ENCODE peak calls at places on chromosomes 12 and 14, in five cellular contexts. One of them, this sample, is unnamed.

GRCh38 chr12:6442799-6443198 is 2.0 kb upstream of the CD27 start:
- DNase-seq in trophoblast cell: no peak
- DNase-seq in H9: no peak
- DNase-seq in mesenchymal stem cell: no peak
- DNase-seq in H1: no peak
- DNase-seq in this sample: no peak

GRCh38 chr12:130194154-130194553 is 31.9 kb downstream of the FZD10 start:
- DNase-seq in trophoblast cell: no peak
- DNase-seq in H9: no peak
- DNase-seq in mesenchymal stem cell: no peak
- DNase-seq in H1: no peak
- DNase-seq in this sample: no peak

GRCh38 chr12:116708826-116709756 is 28.8 kb downstream of the SPRING1 start:
- DNase-seq in trophoblast cell: peak
- DNase-seq in H9: peak
- DNase-seq in mesenchymal stem cell: peak
- DNase-seq in H1: no peak
- DNase-seq in this sample: peak

GRCh38 chr14:24053548-24054323 is 1.9 kb downstream of the CARMIL3 start:
- DNase-seq in trophoblast cell: no peak
- DNase-seq in H9: no peak
- DNase-seq in mesenchymal stem cell: no peak
- DNase-seq in H1: no peak
- DNase-seq in this sample: no peak

GRCh38 chr14:91883770-91884169 is 16.4 kb upstream of the TC2N start:
- DNase-seq in trophoblast cell: no peak
- DNase-seq in H9: no peak
- DNase-seq in mesenchymal stem cell: no peak
- DNase-seq in H1: no peak
- DNase-seq in this sample: no peak

GRCh38 chr14:105891631-105892452 is 365.5 kb downstream of the TMEM121 start:
- DNase-seq in trophoblast cell: no peak
- DNase-seq in H9: no peak
- DNase-seq in mesenchymal stem cell: no peak
- DNase-seq in H1: no peak
- DNase-seq in this sample: no peak

GRCh38 chr12:25557830-25558436 is 4.8 kb upstream of the LMNTD1 start:
- DNase-seq in trophoblast cell: peak
- DNase-seq in H9: no peak
- DNase-seq in mesenchymal stem cell: peak
- DNase-seq in H1: no peak
- DNase-seq in this sample: peak

GRCh38 chr14:96102071-96102856 is 63.1 kb downstream of the C14orf132 start:
- DNase-seq in trophoblast cell: peak
- DNase-seq in H9: no peak
- DNase-seq in mesenchymal stem cell: no peak
- DNase-seq in H1: no peak
- DNase-seq in this sample: no peak

GRCh38 chr12:107504503-107504885 is 181.1 kb upstream of the PWP1 start:
- DNase-seq in trophoblast cell: no peak
- DNase-seq in H9: no peak
- DNase-seq in mesenchymal stem cell: no peak
- DNase-seq in H1: no peak
- DNase-seq in this sample: no peak

GRCh38 chr14:103581954-103582703 is 19.4 kb downstream of the COA8 start:
- DNase-seq in trophoblast cell: peak
- DNase-seq in H9: peak
- DNase-seq in mesenchymal stem cell: no peak
- DNase-seq in H1: no peak
- DNase-seq in this sample: no peak

GRCh38 chr12:94082690-94083089 is 65.7 kb upstream of the PLXNC1 start:
- DNase-seq in trophoblast cell: no peak
- DNase-seq in H9: no peak
- DNase-seq in mesenchymal stem cell: no peak
- DNase-seq in H1: no peak
- DNase-seq in this sample: no peak

GRCh38 chr12:66861157-66861750 is 182.4 kb upstream of the GRIP1 start:
- DNase-seq in trophoblast cell: peak
- DNase-seq in H9: peak
- DNase-seq in mesenchymal stem cell: peak
- DNase-seq in H1: peak
- DNase-seq in this sample: peak

GRCh38 chr12:54569072-54569471 is 19.4 kb downstream of the PPP1R1A start:
- DNase-seq in trophoblast cell: no peak
- DNase-seq in H9: no peak
- DNase-seq in mesenchymal stem cell: no peak
- DNase-seq in H1: no peak
- DNase-seq in this sample: no peak

GRCh38 chr12:120692524-120693033 is 5.6 kb downstream of the MLEC start:
- DNase-seq in trophoblast cell: peak
- DNase-seq in H9: no peak
- DNase-seq in mesenchymal stem cell: peak
- DNase-seq in H1: no peak
- DNase-seq in this sample: no peak

GRCh38 chr12:29516431-29516875 is 19.0 kb upstream of the OVCH1 start:
- DNase-seq in trophoblast cell: no peak
- DNase-seq in H9: no peak
- DNase-seq in mesenchymal stem cell: peak
- DNase-seq in H1: no peak
- DNase-seq in this sample: no peak

DNA sequence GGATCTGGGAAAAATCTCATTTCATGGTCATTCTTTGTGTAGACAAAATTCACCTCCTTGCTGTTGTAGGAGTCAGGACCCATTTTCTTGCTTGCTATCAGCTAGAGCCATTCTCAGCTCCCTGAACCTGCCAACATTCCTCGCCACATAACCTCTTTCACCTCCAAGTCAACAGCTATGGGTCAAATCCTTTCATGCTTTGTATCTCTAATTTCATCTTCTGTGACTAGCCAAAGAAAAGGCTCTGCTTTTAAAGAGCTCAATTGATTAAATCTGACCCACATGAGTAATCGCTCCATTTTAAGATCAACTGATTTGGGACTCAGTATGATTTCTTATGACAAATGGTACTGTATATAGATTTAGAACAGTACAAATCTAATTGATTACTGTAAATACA is 89.2 kb upstream of the FOXG1 start:
- DNase-seq in trophoblast cell: peak
- DNase-seq in H9: no peak
- DNase-seq in mesenchymal stem cell: no peak
- DNase-seq in H1: no peak
- DNase-seq in this sample: no peak
- H2AFZ ChIP-seq in trophoblast cell: no peak
- H2AFZ ChIP-seq in H9: no peak
- H2AFZ ChIP-seq in mesenchymal stem cell: no peak
- H2AFZ ChIP-seq in H1: peak
- H2AFZ ChIP-seq in this sample: no peak

GRCh38 chr12:55698241-55698955 is 9.3 kb downstream of the ITGA7 start:
- DNase-seq in trophoblast cell: no peak
- DNase-seq in H9: no peak
- DNase-seq in mesenchymal stem cell: no peak
- DNase-seq in H1: no peak
- DNase-seq in this sample: no peak
- H2BK12ac ChIP-seq in trophoblast cell: no peak
- H2BK12ac ChIP-seq in H9: no peak
- H2BK12ac ChIP-seq in mesenchymal stem cell: no peak
- H2BK12ac ChIP-seq in H1: no peak
- H2BK12ac ChIP-seq in this sample: no peak

DNA sequence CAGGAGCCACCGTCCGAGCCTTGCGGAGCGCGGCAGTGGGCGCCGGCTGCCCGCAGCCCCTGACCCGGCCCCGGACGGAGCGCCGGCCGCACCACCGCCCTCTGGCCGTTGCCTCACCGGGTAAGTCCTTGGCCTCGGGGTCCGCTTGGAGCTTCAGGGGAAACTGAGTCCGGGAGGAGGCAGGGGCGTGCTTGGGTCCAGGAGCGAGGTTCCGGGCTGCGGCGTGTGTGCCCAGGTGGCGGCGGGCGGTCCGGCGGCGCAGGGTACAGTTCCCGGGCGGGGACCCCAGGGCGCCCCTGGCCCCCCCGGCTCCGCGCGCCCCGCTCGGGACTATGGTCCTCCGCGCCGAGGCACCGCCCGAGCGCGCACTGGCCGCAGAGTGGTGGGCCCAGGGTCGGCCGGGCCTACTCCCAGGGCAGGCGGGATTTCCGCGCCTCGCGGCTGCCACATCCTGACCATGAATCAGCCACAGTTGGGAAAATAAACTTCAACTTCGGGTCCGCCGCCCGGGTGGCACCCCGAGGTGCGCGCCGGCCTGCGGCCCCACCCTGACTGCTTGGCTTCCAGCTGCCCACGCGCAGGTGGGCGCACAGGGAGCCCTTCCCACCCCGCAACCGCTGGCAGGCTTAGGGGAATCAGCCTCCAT is 325 bp downstream of the INF2 start:
- DNase-seq in trophoblast cell: peak
- DNase-seq in H9: no peak
- DNase-seq in mesenchymal stem cell: peak
- DNase-seq in H1: no peak
- DNase-seq in this sample: no peak
- H2AK5ac ChIP-seq in trophoblast cell: peak
- H2AK5ac ChIP-seq in H9: no peak
- H2AK5ac ChIP-seq in mesenchymal stem cell: peak
- H2AK5ac ChIP-seq in H1: no peak
- H2AK5ac ChIP-seq in this sample: peak

DNA sequence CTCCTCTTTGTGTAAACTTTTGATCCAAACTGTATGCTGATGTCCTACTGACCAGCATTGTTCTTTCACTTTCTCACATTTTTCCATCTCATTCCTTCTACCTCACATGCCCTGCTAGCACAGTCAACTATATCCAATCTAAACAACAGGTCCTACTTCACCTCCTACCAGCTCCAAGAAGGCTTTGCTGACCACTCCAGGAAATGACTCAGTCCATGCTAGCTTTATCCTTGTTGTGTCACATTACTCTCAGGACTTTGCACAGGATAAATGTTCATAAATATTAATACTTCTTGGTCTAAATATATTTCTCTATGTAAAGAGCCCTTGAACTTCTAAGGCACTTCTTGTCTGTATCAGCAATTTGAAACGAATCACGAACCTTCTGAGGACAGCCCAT is 64.9 kb upstream of the PCED1B start:
- DNase-seq in trophoblast cell: no peak
- DNase-seq in H9: no peak
- DNase-seq in mesenchymal stem cell: peak
- DNase-seq in H1: no peak
- DNase-seq in this sample: no peak
- H2AFZ ChIP-seq in trophoblast cell: no peak
- H2AFZ ChIP-seq in H9: no peak
- H2AFZ ChIP-seq in mesenchymal stem cell: no peak
- H2AFZ ChIP-seq in H1: no peak
- H2AFZ ChIP-seq in this sample: no peak

DNA sequence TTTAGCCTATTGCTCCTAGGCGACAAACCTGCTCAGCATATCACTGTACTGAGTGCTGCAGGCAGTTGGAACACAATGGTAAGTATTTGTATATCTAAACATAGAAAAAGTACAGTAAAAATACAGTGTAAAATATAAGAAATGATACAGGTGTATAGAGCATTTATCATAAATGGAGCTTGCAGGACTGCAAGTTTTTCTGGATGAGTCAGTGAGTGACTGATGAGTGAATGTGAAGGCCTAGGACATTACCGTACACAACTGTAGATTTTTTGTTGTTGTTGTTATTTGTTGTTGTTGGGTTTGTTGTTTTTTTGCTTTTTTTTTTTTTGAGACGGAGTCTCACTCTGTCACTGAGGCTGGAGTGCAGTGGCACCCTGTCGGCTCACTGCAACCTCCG is 33.4 kb downstream of the PNMA1 start:
- DNase-seq in trophoblast cell: peak
- DNase-seq in H9: no peak
- DNase-seq in mesenchymal stem cell: no peak
- DNase-seq in H1: no peak
- DNase-seq in this sample: no peak
- H2BK12ac ChIP-seq in trophoblast cell: no peak
- H2BK12ac ChIP-seq in H9: no peak
- H2BK12ac ChIP-seq in mesenchymal stem cell: no peak
- H2BK12ac ChIP-seq in H1: no peak
- H2BK12ac ChIP-seq in this sample: no peak

GRCh38 chr12:89468648-89469326 is 55.8 kb downstream of the GALNT4 start:
- DNase-seq in trophoblast cell: no peak
- DNase-seq in H9: no peak
- DNase-seq in mesenchymal stem cell: no peak
- DNase-seq in H1: no peak
- DNase-seq in this sample: no peak
- H2AK5ac ChIP-seq in trophoblast cell: no peak
- H2AK5ac ChIP-seq in H9: no peak
- H2AK5ac ChIP-seq in mesenchymal stem cell: no peak
- H2AK5ac ChIP-seq in H1: no peak
- H2AK5ac ChIP-seq in this sample: no peak

GRCh38 chr14:36619131-36619530 is 36.7 kb upstream of the NKX2-8 start:
- DNase-seq in trophoblast cell: no peak
- DNase-seq in H9: no peak
- DNase-seq in mesenchymal stem cell: no peak
- DNase-seq in H1: no peak
- DNase-seq in this sample: no peak

GRCh38 chr14:36617824-36618223 is 35.4 kb upstream of the NKX2-8 start:
- DNase-seq in trophoblast cell: no peak
- DNase-seq in H9: no peak
- DNase-seq in mesenchymal stem cell: no peak
- DNase-seq in H1: no peak
- DNase-seq in this sample: no peak

GRCh38 chr14:36619853-36620252 is 37.4 kb upstream of the NKX2-8 start:
- DNase-seq in trophoblast cell: no peak
- DNase-seq in H9: no peak
- DNase-seq in mesenchymal stem cell: no peak
- DNase-seq in H1: no peak
- DNase-seq in this sample: no peak

GRCh38 chr14:36618641-36619040 is 36.2 kb upstream of the NKX2-8 start:
- DNase-seq in trophoblast cell: no peak
- DNase-seq in H9: no peak
- DNase-seq in mesenchymal stem cell: no peak
- DNase-seq in H1: no peak
- DNase-seq in this sample: no peak
- H2AFZ ChIP-seq in trophoblast cell: no peak
- H2AFZ ChIP-seq in H9: no peak
- H2AFZ ChIP-seq in mesenchymal stem cell: no peak
- H2AFZ ChIP-seq in H1: no peak
- H2AFZ ChIP-seq in this sample: no peak